ENCODE peak calls at places on chromosome 5, in five cellular contexts. X, D, B, R and C are unnamed samples.

GRCh38 chr5:146441896-146442295 is 5.2 kb upstream of the TCERG1 start:
- DNase-seq in B (no peak), D (no peak), X (no peak), R (peak; percentile 47), C (peak; percentile 67)

GRCh38 chr5:180831139-180832080 is 28.8 kb upstream of the MGAT1 start:
- DNase-seq in R (peak; percentile 79), X (peak; percentile 73), D (peak; percentile 38), B (peak; percentile 83), C (peak; percentile 40)

GRCh38 chr5:14397717-14398116 is 183.9 kb upstream of the OTULINL start:
- DNase-seq in R (peak; percentile 88), X (no peak), D (no peak), B (no peak), C (peak; percentile 33)

GRCh38 chr5:134290443-134290842 is 64.6 kb upstream of the PPP2CA start:
- DNase-seq in X (no peak), R (no peak), D (no peak), B (no peak), C (no peak)

GRCh38 chr5:104061707-104062106 is 499.1 kb upstream of the NUDT12 start:
- DNase-seq in X (no peak), D (no peak), B (no peak), R (no peak), C (no peak)

GRCh38 chr5:179868541-179868940 is 9.9 kb upstream of the MRNIP start:
- DNase-seq in R (no peak), D (no peak), X (no peak), B (no peak), C (no peak)

GRCh38 chr5:3218096-3218495 is 377.5 kb upstream of the IRX1 start:
- DNase-seq in D (no peak), B (no peak), R (no peak), X (no peak), C (no peak)

GRCh38 chr5:124747770-124748686 is 1.6 kb upstream of the ZNF608 start:
- DNase-seq in B (no peak), R (peak; percentile 54), X (no peak), D (no peak), C (peak; percentile 5)